ENCODE peak calls at places on chromosomes 13 and 19, in seven cellular contexts. V, H, I, X, T, Z and A are unnamed samples.

GRCh38 chr19:16702123-16702522 is 17.5 kb upstream of the NWD1 start:
- DNase-seq in V (no peak), H (peak; percentile 38), I (no peak), X (no peak), T (no peak), Z (no peak), A (no peak)

GRCh38 chr19:48565090-48565489 is 13.1 kb downstream of the SULT2B1 start:
- DNase-seq in V (peak; percentile 33), H (no peak), I (no peak), X (no peak), T (no peak), Z (no peak), A (no peak)

GRCh38 chr19:49148784-49149651 is 6.2 kb downstream of the HRC start:
- DNase-seq in V (peak; percentile 88), H (peak; percentile 99), I (peak; percentile 72), X (peak; percentile 93), T (peak; percentile 100), Z (peak; percentile 99), A (peak; percentile 70)

GRCh38 chr19:14434543-14435319 is 1.6 kb downstream of the PKN1 start:
- DNase-seq in V (peak; percentile 89), H (no peak), I (no peak), X (no peak), T (peak; percentile 41), Z (no peak), A (no peak)

GRCh38 chr19:14149509-14149994 is 13.2 kb upstream of the ASF1B start:
- DNase-seq in V (no peak), H (peak; percentile 79), I (peak; percentile 41), X (no peak), T (peak; percentile 26), Z (peak; percentile 65), A (peak; percentile 66)

GRCh38 chr13:80274643-80275042 is 66.3 kb downstream of the SPRY2 start:
- DNase-seq in V (no peak), H (no peak), I (no peak), X (no peak), T (no peak), Z (no peak), A (no peak)

GRCh38 chr13:50910483-50910805 is 853 bp downstream of the RNASEH2B start:
- DNase-seq in V (peak; percentile 49), H (no peak), I (no peak), X (peak; percentile 27), T (no peak), Z (no peak), A (no peak)

GRCh38 chr13:113035209-113035800 is 66.3 kb downstream of the MCF2L start:
- DNase-seq in V (no peak), H (no peak), I (no peak), X (no peak), T (no peak), Z (no peak), A (no peak)

GRCh38 chr13:98272549-98272948 is 95.5 kb upstream of the RNF113B start:
- DNase-seq in V (no peak), H (no peak), I (no peak), X (no peak), T (no peak), Z (no peak), A (no peak)

GRCh38 chr19:56491399-56491798 is 14.3 kb upstream of the ZNF667 start:
- DNase-seq in V (no peak), H (no peak), I (no peak), X (no peak), T (no peak), Z (no peak), A (no peak)

GRCh38 chr13:45396548-45397095 is 21.6 kb downstream of the SLC25A30 start:
- DNase-seq in V (no peak), H (no peak), I (no peak), X (no peak), T (no peak), Z (no peak), A (no peak)

GRCh38 chr13:21901326-21901725 is 230.5 kb downstream of the FGF9 start:
- DNase-seq in V (no peak), H (no peak), I (no peak), X (no peak), T (no peak), Z (no peak), A (no peak)

GRCh38 chr13:66347718-66348117 is 882.4 kb downstream of the PCDH9 start:
- DNase-seq in V (no peak), H (no peak), I (no peak), X (no peak), T (no peak), Z (no peak), A (no peak)

GRCh38 chr19:50555447-50556235 is 12.6 kb downstream of the LRRC4B start:
- DNase-seq in V (no peak), H (no peak), I (no peak), X (peak; percentile 34), T (no peak), Z (no peak), A (no peak)

GRCh38 chr13:52845766-52846566 is 2.5 kb downstream of the PCDH8 start:
- DNase-seq in V (no peak), H (peak; percentile 64), I (no peak), X (peak; percentile 60), T (peak; percentile 27), Z (peak; percentile 67), A (peak; percentile 49)

GRCh38 chr19:4062576-4063368 is 3.9 kb downstream of the ZBTB7A start:
- DNase-seq in V (no peak), H (no peak), I (no peak), X (no peak), T (no peak), Z (peak; percentile 58), A (no peak)

GRCh38 chr13:92187378-92187989 is 789.1 kb downstream of the GPC5 start:
- DNase-seq in V (peak; percentile 9), H (peak; percentile 64), I (no peak), X (peak; percentile 73), T (peak; percentile 10), Z (no peak), A (peak; percentile 25)

GRCh38 chr19:980133-980998 is 3.8 kb upstream of the WDR18 start:
- DNase-seq in V (no peak), H (no peak), I (no peak), X (no peak), T (no peak), Z (peak; percentile 58), A (no peak)

GRCh38 chr13:67100723-67101122 is 129.4 kb downstream of the PCDH9 start:
- DNase-seq in V (no peak), H (no peak), I (no peak), X (no peak), T (no peak), Z (no peak), A (no peak)

GRCh38 chr19:30305346-30306060 is 66.7 kb upstream of the ZNF536 start:
- DNase-seq in V (no peak), H (no peak), I (no peak), X (no peak), T (no peak), Z (no peak), A (no peak)

GRCh38 chr19:3644351-3645066 is 17.9 kb upstream of the CACTIN start:
- DNase-seq in V (no peak), H (peak; percentile 22), I (no peak), X (no peak), T (peak; percentile 22), Z (no peak), A (no peak)

GRCh38 chr13:29892149-29892548 is 41.7 kb upstream of the UBL3 start:
- DNase-seq in V (no peak), H (no peak), I (no peak), X (no peak), T (peak; percentile 25), Z (no peak), A (no peak)

GRCh38 chr13:37616131-37616530 is 17.6 kb upstream of the POSTN start:
- DNase-seq in V (peak; percentile 45), H (no peak), I (no peak), X (no peak), T (no peak), Z (no peak), A (no peak)

GRCh38 chr13:36297600-36298338 is at the start of gene CCDC169:
- DNase-seq in V (peak; percentile 43), H (peak; percentile 89), I (peak; percentile 44), X (peak; percentile 8), T (peak; percentile 80), Z (peak; percentile 79), A (peak; percentile 50)